ENCODE peak calls at places on chromosomes 6 and 20, in six cellular contexts. F is SK-N-SH, P is GM12878, A is IMR-90, K is HepG2, Y is K562. R is an unnamed sample.

GRCh38 chr20:31630187-31630790 is 7.4 kb upstream of the COX4I2 start:
- DNase-seq in P (no peak), A (no peak), K (no peak), Y (no peak), F (no peak), R (no peak)

GRCh38 chr6:78615430-78615904 is 251.9 kb upstream of the IRAK1BP1 start:
- DNase-seq in Y (no peak), F (no peak), P (peak), K (no peak), A (no peak), R (no peak)

GRCh38 chr6:72376736-72377135 is 245.1 kb upstream of the KCNQ5 start:
- DNase-seq in A (no peak), K (no peak), Y (no peak), F (no peak), P (no peak), R (no peak)

GRCh38 chr6:56087421-56087820 is 160.0 kb downstream of the COL21A1 start:
- DNase-seq in A (peak), P (no peak), F (no peak), K (no peak), Y (no peak), R (no peak)

GRCh38 chr6:133768656-133769295 is 120.1 kb upstream of the TCF21 start:
- DNase-seq in P (no peak), F (no peak), A (no peak), Y (no peak), K (no peak), R (no peak)

GRCh38 chr6:125780540-125781306 is 10.0 kb upstream of the NCOA7 start:
- DNase-seq in F (peak), P (peak), A (peak), Y (peak), K (peak), R (peak)

GRCh38 chr6:13488896-13489237 is 1.5 kb upstream of the GFOD1 start:
- DNase-seq in F (no peak), P (no peak), A (no peak), K (no peak), Y (no peak), R (no peak)

GRCh38 chr6:38453302-38453701 is 186.4 kb downstream of the BTBD9 start:
- DNase-seq in Y (no peak), K (no peak), F (no peak), A (no peak), P (no peak), R (no peak)

GRCh38 chr6:145891126-145891525 is 73.0 kb downstream of the SHPRH start:
- DNase-seq in K (peak), P (no peak), Y (no peak), F (no peak), A (peak), R (no peak)

DNA sequence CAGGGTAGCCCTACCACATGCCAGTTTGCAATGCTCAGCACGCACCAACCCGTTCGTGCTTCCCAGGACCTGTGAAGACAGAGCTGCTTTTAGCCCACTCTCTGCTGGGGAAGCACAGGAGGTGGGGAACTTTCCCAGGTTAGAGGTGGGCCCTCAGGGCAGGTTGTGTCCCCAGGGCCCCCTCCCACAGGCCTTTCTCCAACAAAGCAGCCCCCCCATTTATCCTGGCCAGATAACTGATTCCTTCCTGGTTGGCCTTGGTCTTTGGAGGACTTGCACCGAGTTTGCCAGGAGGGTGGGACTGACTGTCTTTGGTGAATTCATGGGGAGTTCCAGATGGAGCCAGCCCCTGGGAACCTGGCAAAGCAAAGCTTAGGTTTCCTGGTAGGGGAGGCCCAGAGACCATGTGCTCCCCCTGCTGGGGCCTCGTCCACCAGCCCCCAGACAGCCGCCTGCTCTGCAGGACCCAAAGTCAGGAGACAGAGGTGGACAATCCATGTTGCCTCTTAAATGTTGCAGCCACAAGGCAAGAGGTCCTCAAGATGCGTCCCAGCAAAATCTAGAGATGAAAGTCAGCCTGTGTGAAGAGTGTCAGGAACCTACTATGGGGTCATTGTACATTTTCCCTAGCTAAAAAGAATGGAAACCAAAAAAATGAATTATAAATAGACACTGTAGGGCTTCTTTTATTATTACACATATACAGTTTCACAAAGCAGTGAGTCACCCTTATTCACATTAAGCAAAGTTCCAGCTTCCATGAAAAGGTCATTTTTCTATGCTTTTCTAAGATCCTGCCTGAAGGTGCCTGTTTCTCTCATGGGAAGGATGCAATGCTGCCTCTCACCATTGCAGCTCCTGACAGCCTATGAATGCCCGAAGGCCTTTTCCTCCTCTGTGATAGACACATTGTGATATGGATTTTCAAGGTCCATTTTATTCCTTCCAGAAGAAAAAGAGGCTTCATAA is 497.8 kb downstream of the PREX1 start:
- DNase-seq in P (no peak), Y (peak), F (peak), K (peak), A (peak), R (peak)
- TF ChIP-seq SMC3 in P (peak), Y (peak), F (peak), K (peak), A (no peak), R (peak)

DNA sequence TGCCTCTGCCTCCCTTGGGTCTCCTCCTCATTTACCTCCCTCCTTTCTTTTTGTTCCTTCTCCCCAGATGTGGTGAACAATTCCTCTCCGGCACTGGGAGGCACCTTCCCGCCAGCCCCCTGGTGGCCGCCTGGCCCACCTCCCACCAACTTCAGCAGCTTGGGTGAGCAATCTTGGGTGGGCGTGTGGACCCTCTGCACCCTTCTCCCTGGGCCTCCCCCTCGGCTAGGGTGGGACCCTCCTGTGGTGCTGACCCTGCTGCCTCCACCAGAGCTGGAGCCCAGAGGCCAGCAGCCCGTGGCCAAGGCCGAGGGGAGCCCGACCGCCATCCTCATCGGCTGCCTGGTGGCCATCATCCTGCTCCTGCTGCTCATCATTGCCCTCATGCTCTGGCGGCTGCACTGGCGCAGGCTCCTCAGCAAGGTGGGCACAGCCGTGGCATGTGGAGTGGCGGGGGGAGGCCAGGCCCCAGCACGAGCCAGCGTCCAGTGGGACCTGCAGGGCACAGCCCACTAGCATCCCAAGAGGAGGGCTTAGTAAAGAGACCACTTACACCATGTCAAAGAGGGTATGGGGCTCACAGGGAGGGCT is 8.8 kb downstream of the DDR1 start:
- DNase-seq in F (peak), A (no peak), P (no peak), K (no peak), Y (no peak), R (no peak)
- TF ChIP-seq SMC3 in F (no peak), A (no peak), P (no peak), K (no peak), Y (no peak), R (no peak)

GRCh38 chr6:5175635-5176034 is 85.1 kb downstream of the LYRM4 start:
- DNase-seq in A (no peak), P (no peak), K (no peak), Y (no peak), F (no peak), R (no peak)
- TF ChIP-seq SMC3 in A (no peak), P (no peak), K (no peak), Y (no peak), F (no peak), R (no peak)

GRCh38 chr6:88633782-88634181 is 329.6 kb downstream of the RNGTT start:
- DNase-seq in P (no peak), Y (no peak), A (no peak), F (no peak), K (no peak), R (no peak)
- TF ChIP-seq SMC3 in P (no peak), Y (no peak), A (no peak), F (no peak), K (no peak), R (no peak)

GRCh38 chr6:139778688-139779087 is 404.2 kb upstream of the CITED2 start:
- DNase-seq in F (no peak), K (no peak), A (peak), Y (no peak), P (no peak), R (no peak)
- TF ChIP-seq SMC3 in F (no peak), K (no peak), A (no peak), Y (no peak), P (no peak), R (no peak)

DNA sequence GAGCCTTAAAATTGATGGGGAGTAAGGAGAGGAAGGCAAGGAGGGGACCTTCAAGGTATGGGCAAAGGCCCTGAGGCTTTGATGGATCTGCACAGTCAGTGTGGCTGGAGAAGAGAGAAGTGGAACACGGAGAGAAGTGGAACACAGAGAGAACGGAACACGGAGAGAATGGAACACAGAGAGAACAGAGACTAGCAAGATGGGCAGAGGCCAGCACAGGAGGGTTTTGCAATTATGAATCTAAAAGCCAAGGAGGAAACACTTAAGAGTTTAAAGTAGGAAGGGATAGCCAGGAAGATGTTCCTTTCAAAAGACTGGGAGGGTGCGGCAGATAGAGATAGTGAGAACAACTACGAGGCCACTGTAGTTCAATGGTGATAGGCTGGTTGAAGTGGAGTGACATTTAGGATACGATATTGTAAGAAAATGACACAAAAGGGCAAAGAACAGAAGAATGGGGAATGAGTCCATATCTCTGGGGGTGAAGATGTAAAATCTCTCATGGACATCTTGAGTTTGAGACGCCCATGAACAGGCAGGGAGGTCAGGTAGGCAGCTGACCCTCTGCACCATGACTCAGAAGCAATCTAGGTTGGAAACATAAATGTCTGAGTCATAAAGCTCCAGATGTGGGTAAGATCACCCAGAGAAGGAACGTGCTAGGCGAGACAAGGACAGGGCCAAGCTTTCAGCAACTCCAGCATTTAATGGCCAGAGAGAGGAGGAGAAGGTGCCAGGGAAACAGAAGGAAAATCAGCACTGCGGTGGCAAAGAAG is 25.4 kb downstream of the ZMYND8 start:
- DNase-seq in A (peak), K (no peak), F (no peak), Y (peak), P (no peak), R (peak)
- TF ChIP-seq SMC3 in A (no peak), K (no peak), F (no peak), Y (no peak), P (no peak), R (peak)

DNA sequence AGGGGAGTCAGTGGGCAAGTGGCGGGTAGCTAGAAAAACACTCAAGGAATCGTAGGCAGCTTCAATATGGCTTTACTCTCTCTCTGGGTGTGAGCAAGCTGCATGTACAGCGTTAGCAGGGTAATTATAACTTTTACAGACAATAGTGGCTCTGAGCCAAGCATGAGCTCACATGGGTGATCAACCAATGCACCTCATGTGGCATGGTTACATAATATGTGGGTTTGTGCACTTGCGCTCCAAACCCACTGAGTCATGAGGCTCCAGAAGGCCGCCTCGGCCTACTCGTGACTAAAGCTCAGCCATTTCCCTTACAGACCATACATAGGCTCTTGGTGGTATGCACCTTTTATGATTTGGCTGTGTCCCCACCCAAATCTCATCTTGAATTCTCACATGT is 78.4 kb upstream of the FBXL4 start:
- DNase-seq in F (no peak), A (no peak), Y (no peak), P (no peak), K (no peak), R (peak)
- TF ChIP-seq SMC3 in F (no peak), A (no peak), Y (no peak), P (no peak), K (no peak), R (no peak)

GRCh38 chr6:5202206-5202605 is 58.5 kb downstream of the LYRM4 start:
- DNase-seq in K (peak), A (no peak), Y (no peak), F (no peak), P (no peak), R (no peak)
- TF ChIP-seq SMC3 in K (no peak), A (no peak), Y (no peak), F (no peak), P (no peak), R (no peak)

GRCh38 chr6:116533233-116533957 is 12.1 kb downstream of the TRAPPC3L start:
- DNase-seq in A (no peak), P (no peak), K (no peak), F (no peak), Y (peak), R (no peak)
- TF ChIP-seq SMC3 in A (no peak), P (no peak), K (no peak), F (no peak), Y (no peak), R (no peak)

R was measured in A549.